ENCODE peak calls at places on chromosomes 3 and 15, in ten cellular contexts. L is cardiac fibroblast, J is stomach, O is fibroblast of mammary gland, N is fibroblast of the aortic adventitia, G is GM12864, A is heart left ventricle, T is uterus, E is fibroblast of pulmonary artery, X is lower lobe of right lung. U is an unnamed sample.

GRCh38 chr3:152469238-152470025 is 200.7 kb downstream of the MBNL1 start:
- DNase-seq in L (no peak), J (no peak), O (no peak), N (no peak), G (no peak), A (no peak), T (no peak), E (no peak), X (no peak), U (no peak)

GRCh38 chr3:171129827-171130226 is 103.3 kb upstream of the SLC2A2 start:
- DNase-seq in L (peak), J (no peak), O (peak), N (peak), G (no peak), A (no peak), T (no peak), E (peak), X (no peak), U (peak)

GRCh38 chr3:7574435-7574834 is 713.5 kb downstream of the GRM7 start:
- DNase-seq in L (peak), J (no peak), O (no peak), N (peak), G (no peak), A (no peak), T (no peak), E (peak), X (no peak), U (no peak)

GRCh38 chr15:75232252-75232813 is 25.8 kb upstream of the GOLGA6C start:
- DNase-seq in L (no peak), J (no peak), O (no peak), N (no peak), G (no peak), A (no peak), T (no peak), E (no peak), X (no peak), U (no peak)

GRCh38 chr15:66658855-66659254 is 43.2 kb upstream of the SMAD6 start:
- DNase-seq in L (no peak), J (no peak), O (no peak), N (no peak), G (no peak), A (no peak), T (no peak), E (no peak), X (no peak), U (no peak)

GRCh38 chr15:94670436-94671034 is 439.2 kb downstream of the MCTP2 start:
- DNase-seq in L (peak), J (no peak), O (peak), N (peak), G (no peak), A (no peak), T (no peak), E (peak), X (no peak), U (peak)

GRCh38 chr15:67379530-67379929 is 124.9 kb downstream of the IQCH start:
- DNase-seq in L (no peak), J (no peak), O (no peak), N (no peak), G (no peak), A (no peak), T (no peak), E (no peak), X (no peak), U (no peak)

GRCh38 chr3:185120126-185120525 is 32.7 kb downstream of the C3orf70 start:
- DNase-seq in L (no peak), J (no peak), O (no peak), N (no peak), G (no peak), A (no peak), T (no peak), E (no peak), X (no peak), U (no peak)

GRCh38 chr3:42473083-42473932 is 29.1 kb upstream of the VIPR1 start:
- DNase-seq in L (peak), J (peak), O (peak), N (peak), G (no peak), A (no peak), T (no peak), E (peak), X (peak), U (peak)

GRCh38 chr3:45480218-45480617 is 91.8 kb downstream of the LARS2 start:
- DNase-seq in L (no peak), J (no peak), O (no peak), N (peak), G (no peak), A (no peak), T (no peak), E (no peak), X (no peak), U (no peak)

GRCh38 chr3:100492810-100493140 is 356 bp downstream of the TMEM45A start:
- DNase-seq in L (no peak), J (no peak), O (no peak), N (no peak), G (no peak), A (no peak), T (no peak), E (no peak), X (no peak), U (no peak)

GRCh38 chr3:60636846-60637245 is 614.4 kb downstream of the FHIT start:
- DNase-seq in L (peak), J (no peak), O (peak), N (no peak), G (no peak), A (no peak), T (no peak), E (no peak), X (no peak), U (no peak)

GRCh38 chr15:100937171-100937570 is 18.0 kb downstream of the LRRK1 start:
- DNase-seq in L (no peak), J (no peak), O (no peak), N (no peak), G (no peak), A (no peak), T (no peak), E (no peak), X (no peak), U (no peak)

GRCh38 chr3:182261084-182261483 is 532.2 kb upstream of the ATP11B start:
- DNase-seq in L (no peak), J (no peak), O (no peak), N (no peak), G (no peak), A (no peak), T (no peak), E (no peak), X (no peak), U (no peak)

GRCh38 chr3:29486087-29486486 is 205.2 kb downstream of the RBMS3 start:
- DNase-seq in L (peak), J (no peak), O (peak), N (peak), G (no peak), A (no peak), T (no peak), E (peak), X (no peak), U (no peak)

GRCh38 chr15:70318996-70319465 is 221.3 kb upstream of the TLE3 start:
- DNase-seq in L (peak), J (no peak), O (peak), N (peak), G (no peak), A (no peak), T (peak), E (peak), X (no peak), U (peak)

GRCh38 chr3:12911881-12912415 is 70.6 kb upstream of the RPL32 start:
- DNase-seq in L (no peak), J (no peak), O (no peak), N (no peak), G (no peak), A (peak), T (no peak), E (no peak), X (no peak), U (no peak)

GRCh38 chr15:83462953-83463433 is 15.9 kb downstream of the SH3GL3 start:
- DNase-seq in L (no peak), J (no peak), O (no peak), N (no peak), G (no peak), A (no peak), T (no peak), E (no peak), X (no peak), U (no peak)
- H3K4me3 ChIP-seq in L (no peak), J (no peak), O (no peak), N (no peak), G (no peak), A (no peak), T (no peak), E (no peak), X (no peak), U (no peak)

GRCh38 chr3:123621510-123622189 is 36.8 kb upstream of the HACD2 start:
- DNase-seq in L (no peak), J (no peak), O (no peak), N (no peak), G (no peak), A (no peak), T (no peak), E (no peak), X (no peak), U (no peak)

GRCh38 chr3:123620338-123620737 is 35.5 kb upstream of the HACD2 start:
- DNase-seq in L (no peak), J (no peak), O (peak), N (peak), G (no peak), A (no peak), T (peak), E (peak), X (no peak), U (no peak)

GRCh38 chr3:123616593-123616992 is 31.7 kb upstream of the HACD2 start:
- DNase-seq in L (no peak), J (no peak), O (no peak), N (no peak), G (no peak), A (no peak), T (no peak), E (no peak), X (no peak), U (no peak)

GRCh38 chr3:123618076-123618703 is 33.3 kb upstream of the HACD2 start:
- DNase-seq in L (no peak), J (no peak), O (no peak), N (peak), G (no peak), A (no peak), T (no peak), E (no peak), X (no peak), U (no peak)

GRCh38 chr3:123618768-123619484 is 34.1 kb upstream of the HACD2 start:
- DNase-seq in L (peak), J (peak), O (peak), N (peak), G (no peak), A (peak), T (peak), E (peak), X (peak), U (no peak)
- H3K4me3 ChIP-seq in L (no peak), J (peak), O (no peak), N (no peak), G (no peak), A (no peak), T (peak), E (no peak), X (no peak), U (no peak)

DNA sequence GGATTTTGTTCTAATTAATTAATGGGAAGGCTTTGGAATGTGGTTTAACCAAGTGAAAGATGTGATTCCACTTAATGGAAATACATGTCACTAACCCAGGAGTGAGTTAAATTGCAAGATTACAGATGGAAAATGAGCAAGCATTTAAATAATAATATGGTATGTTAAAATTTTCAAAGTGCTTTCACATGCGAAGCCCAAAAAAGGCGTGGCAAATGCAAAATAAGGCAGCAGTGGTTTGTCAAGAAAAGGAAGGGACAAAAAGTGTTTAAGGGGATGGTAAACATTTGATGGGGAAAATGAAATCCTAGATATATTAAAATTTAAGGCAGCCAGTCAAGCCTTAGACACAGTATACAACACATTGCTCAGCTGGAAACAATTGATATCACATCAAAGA is 2.9 kb downstream of the TICRR start:
- DNase-seq in L (no peak), J (no peak), O (no peak), N (no peak), G (no peak), A (no peak), T (no peak), E (no peak), X (no peak), U (no peak)
- H3K4me3 ChIP-seq in L (no peak), J (no peak), O (peak), N (peak), G (peak), A (no peak), T (no peak), E (peak), X (no peak), U (peak)

DNA sequence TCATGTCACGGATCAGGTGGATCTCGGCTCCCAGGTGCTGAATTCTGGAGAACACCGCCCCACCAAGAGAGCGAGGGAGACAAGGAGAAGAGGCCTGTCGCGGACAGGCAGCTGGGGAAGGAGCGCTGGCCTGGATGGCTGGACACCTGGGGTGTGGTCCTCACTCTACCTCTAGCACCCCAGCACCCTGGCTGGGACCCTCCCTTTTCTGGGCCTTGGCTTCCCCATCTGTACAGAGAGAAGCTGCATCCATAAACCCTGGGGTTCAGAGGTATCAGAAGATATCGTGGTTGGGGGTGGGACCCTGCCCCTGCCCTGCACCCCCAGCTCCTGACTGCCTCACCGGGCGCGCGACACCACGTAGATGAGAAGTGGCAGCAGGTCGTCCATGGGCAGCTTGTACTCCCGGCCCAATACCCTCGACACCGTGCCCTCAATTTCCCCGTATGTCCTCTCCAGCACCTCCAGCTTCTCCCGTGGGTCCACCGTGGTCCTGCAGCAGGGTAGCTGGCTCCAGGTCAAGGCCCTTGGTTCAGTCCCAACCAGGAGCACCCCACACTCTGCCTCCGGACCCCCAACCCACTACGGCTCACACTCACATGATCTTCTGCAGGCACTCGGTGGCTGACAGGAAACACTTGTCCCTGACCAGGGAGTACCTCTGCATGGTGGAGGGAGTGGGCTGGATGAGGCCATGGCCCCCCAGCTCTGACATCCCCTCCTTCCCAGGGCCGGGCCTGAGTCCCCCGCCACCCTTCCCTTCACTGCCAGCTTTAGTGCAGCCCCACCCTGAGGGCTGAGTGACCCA is 21.7 kb downstream of the ALS2CL start:
- DNase-seq in L (no peak), J (no peak), O (no peak), N (no peak), G (no peak), A (peak), T (peak), E (no peak), X (peak), U (no peak)
- H3K4me3 ChIP-seq in L (no peak), J (no peak), O (no peak), N (no peak), G (no peak), A (no peak), T (no peak), E (no peak), X (no peak), U (no peak)

DNA sequence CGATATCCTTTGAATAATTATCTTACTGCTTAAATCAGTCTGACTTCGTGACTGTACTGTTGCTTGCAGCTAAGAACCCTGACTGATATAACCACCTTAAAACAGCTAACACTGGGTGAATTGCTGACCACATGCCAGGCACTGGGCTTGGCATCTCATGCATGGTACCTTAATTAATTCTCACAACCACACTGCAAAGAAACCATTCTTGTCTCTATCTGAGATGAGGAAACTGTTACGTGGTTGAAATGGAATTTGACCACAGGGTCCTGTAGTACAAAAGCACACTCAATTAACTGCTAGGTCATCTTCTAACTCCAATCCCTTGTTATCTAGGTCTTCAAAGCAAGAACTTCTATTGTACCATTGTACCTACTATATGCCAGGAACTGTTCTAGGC is 92.7 kb upstream of the PRICKLE2 start:
- DNase-seq in L (no peak), J (no peak), O (no peak), N (no peak), G (no peak), A (no peak), T (no peak), E (no peak), X (no peak), U (no peak)
- H3K4me3 ChIP-seq in L (no peak), J (no peak), O (no peak), N (no peak), G (no peak), A (no peak), T (no peak), E (no peak), X (no peak), U (no peak)

DNA sequence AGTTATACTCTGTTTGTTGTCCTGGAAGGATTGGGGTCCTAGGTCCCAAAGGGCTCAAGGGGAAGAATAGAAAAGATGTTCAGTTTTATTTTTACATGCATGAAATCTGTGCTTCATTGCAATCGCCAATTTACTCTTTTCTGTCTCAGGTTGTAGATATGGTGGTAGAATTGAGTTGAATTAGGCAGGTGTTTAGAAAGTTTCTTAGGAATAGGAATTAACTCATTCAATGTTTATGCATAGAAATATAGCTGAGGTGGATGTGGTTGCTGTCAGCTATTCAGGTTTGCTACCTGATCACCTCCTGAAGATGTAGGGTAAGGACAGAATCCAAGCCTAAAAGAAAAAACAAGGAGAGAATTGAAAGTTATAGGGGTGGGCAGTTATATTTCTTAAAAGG is 1.4 kb downstream of the ARPP21 start:
- DNase-seq in L (no peak), J (no peak), O (no peak), N (no peak), G (no peak), A (no peak), T (no peak), E (no peak), X (no peak), U (no peak)
- H3K4me3 ChIP-seq in L (no peak), J (no peak), O (no peak), N (no peak), G (no peak), A (no peak), T (no peak), E (no peak), X (no peak), U (no peak)

GRCh38 chr3:48560648-48561018 is 2.9 kb downstream of the UCN2 start:
- DNase-seq in L (no peak), J (no peak), O (no peak), N (no peak), G (no peak), A (peak), T (no peak), E (no peak), X (no peak), U (no peak)
- H3K4me3 ChIP-seq in L (peak), J (peak), O (no peak), N (no peak), G (no peak), A (peak), T (peak), E (no peak), X (peak), U (no peak)

GRCh38 chr3:132598181-132598580 is 1.1 kb downstream of the ACKR4 start:
- DNase-seq in L (no peak), J (no peak), O (no peak), N (no peak), G (no peak), A (no peak), T (no peak), E (no peak), X (no peak), U (no peak)
- H3K4me3 ChIP-seq in L (no peak), J (no peak), O (no peak), N (peak), G (no peak), A (no peak), T (peak), E (no peak), X (peak), U (peak)

GRCh38 chr3:119033393-119034255 is 1.0 kb downstream of the IGSF11 start:
- DNase-seq in L (no peak), J (no peak), O (no peak), N (no peak), G (no peak), A (no peak), T (no peak), E (no peak), X (no peak), U (no peak)
- H3K4me3 ChIP-seq in L (no peak), J (peak), O (no peak), N (no peak), G (no peak), A (peak), T (peak), E (no peak), X (peak), U (no peak)

GRCh38 chr15:88725305-88726220 is 77.7 kb upstream of the ACAN start:
- DNase-seq in L (no peak), J (no peak), O (no peak), N (no peak), G (no peak), A (no peak), T (no peak), E (no peak), X (no peak), U (no peak)
- H3K4me3 ChIP-seq in L (no peak), J (no peak), O (no peak), N (no peak), G (no peak), A (no peak), T (no peak), E (no peak), X (no peak), U (no peak)